ENCODE peak calls at places on chromosomes 16 and 17, in four cellular contexts. K is A549, D is GM12878, E is SK-N-SH. C is an unnamed sample.

GRCh38 chr17:20244671-20245070 is 222.7 kb downstream of the LGALS9B start:
- DNase-seq in E (no peak), D (no peak), K (no peak), C (peak)

GRCh38 chr17:16463341-16464000 is 28.5 kb downstream of the LRRC75A start:
- DNase-seq in E (peak), K (peak), D (no peak), C (peak)

GRCh38 chr16:73965591-73965990 is 331.0 kb upstream of the PSMD7 start:
- DNase-seq in E (no peak), D (no peak), K (no peak), C (no peak)

GRCh38 chr16:89360760-89361435 is 129.5 kb downstream of the ANKRD11 start:
- DNase-seq in K (no peak), E (no peak), D (peak), C (no peak)

GRCh38 chr16:89373355-89374110 is 116.8 kb downstream of the ANKRD11 start:
- DNase-seq in D (no peak), K (no peak), E (no peak), C (peak)

GRCh38 chr17:76968707-76969597 is 100.7 kb downstream of the MGAT5B start:
- DNase-seq in E (peak), D (no peak), K (no peak), C (no peak)

GRCh38 chr16:10521681-10522274 is 58.6 kb downstream of the EMP2 start:
- DNase-seq in E (peak), K (peak), D (no peak), C (peak)

GRCh38 chr17:49204521-49204920 is 5.9 kb downstream of the GNGT2 start:
- DNase-seq in D (no peak), K (no peak), E (no peak), C (peak)

GRCh38 chr16:745739-746138 is 4.9 kb upstream of the CIAO3 start:
- DNase-seq in E (peak), K (no peak), D (no peak), C (no peak)

GRCh38 chr16:56841233-56841632 is 23.8 kb upstream of the SLC12A3 start:
- DNase-seq in K (no peak), E (peak), D (no peak), C (peak)

GRCh38 chr17:1720856-1721386 is 3.6 kb upstream of the WDR81 start:
- DNase-seq in D (no peak), E (no peak), K (peak), C (peak)

GRCh38 chr16:52547001-52547833 is at the start of gene TOX3:
- DNase-seq in E (peak), K (no peak), D (no peak), C (no peak)

GRCh38 chr17:64063766-64064224 is 43.4 kb upstream of the ICAM2 start:
- DNase-seq in E (peak), K (peak), D (no peak), C (peak)

GRCh38 chr17:79625706-79626105 is 14.9 kb upstream of the RBFOX3 start:
- DNase-seq in K (no peak), E (peak), D (no peak), C (no peak)

GRCh38 chr17:64975318-64976087 is 56.2 kb upstream of the LRRC37A3 start:
- DNase-seq in K (peak), E (peak), D (peak), C (peak)

GRCh38 chr16:79088971-79089370 is 511.6 kb downstream of the MAF start:
- DNase-seq in E (no peak), D (no peak), K (no peak), C (no peak)

GRCh38 chr16:74999208-74999682 is 421 bp downstream of the ZNRF1 start:
- DNase-seq in K (no peak), E (no peak), D (no peak), C (no peak)

GRCh38 chr17:64042700-64043485 is 22.5 kb upstream of the ICAM2 start:
- DNase-seq in E (no peak), D (no peak), K (no peak), C (no peak)

DNA sequence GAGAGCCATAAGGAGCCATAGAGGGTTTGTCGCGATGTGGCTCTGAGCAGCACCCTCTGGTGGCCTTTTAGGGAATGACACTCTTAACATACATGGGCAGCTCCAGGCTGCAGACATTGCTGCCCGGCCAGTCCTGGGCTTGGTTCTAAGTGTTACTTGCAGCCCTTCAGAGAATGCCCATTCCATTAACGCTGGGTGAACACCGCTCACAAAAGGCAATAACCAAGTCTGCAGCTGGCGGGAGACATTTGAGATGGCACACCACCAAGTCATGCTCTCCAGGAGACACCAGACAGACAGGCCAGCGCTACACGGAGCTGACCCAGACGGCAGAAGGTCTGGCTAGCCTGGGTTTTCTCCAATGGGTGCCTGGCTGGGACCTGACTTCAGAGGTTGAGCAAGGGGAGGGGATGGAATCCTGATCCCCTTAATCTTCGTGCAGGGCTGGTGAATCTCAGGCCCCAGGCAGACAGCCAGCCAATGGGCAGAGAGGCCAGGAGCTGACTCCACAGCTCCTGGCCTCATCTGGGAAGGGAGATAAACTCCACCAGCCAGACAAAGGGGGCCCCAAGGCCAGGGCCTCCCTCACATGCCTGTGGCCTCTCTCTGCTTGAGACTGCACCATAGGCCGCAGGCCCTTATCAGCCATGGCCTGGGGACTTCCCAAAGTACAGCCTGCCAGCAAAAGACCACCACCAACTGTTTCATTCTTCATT is 58.8 kb downstream of the ZDHHC7 start:
- DNase-seq in K (peak), D (peak), E (peak), C (peak)
- TF ChIP-seq RCOR1 in K (no peak), D (no peak), E (peak), C (no peak)

GRCh38 chr16:72896719-72897118 is 151.2 kb downstream of the ZFHX3 start:
- DNase-seq in K (no peak), E (no peak), D (no peak), C (no peak)

GRCh38 chr16:72901012-72901411 is 146.9 kb downstream of the ZFHX3 start:
- DNase-seq in D (no peak), K (no peak), E (no peak), C (no peak)

GRCh38 chr16:72897707-72898106 is 150.2 kb downstream of the ZFHX3 start:
- DNase-seq in K (no peak), D (no peak), E (no peak), C (no peak)

GRCh38 chr16:72895951-72896350 is 152.0 kb downstream of the ZFHX3 start:
- DNase-seq in K (no peak), D (no peak), E (no peak), C (no peak)

GRCh38 chr16:72898216-72898825 is 149.6 kb downstream of the ZFHX3 start:
- DNase-seq in E (no peak), K (no peak), D (no peak), C (no peak)
- TF ChIP-seq RCOR1 in E (no peak), K (no peak), D (no peak), C (no peak)

DNA sequence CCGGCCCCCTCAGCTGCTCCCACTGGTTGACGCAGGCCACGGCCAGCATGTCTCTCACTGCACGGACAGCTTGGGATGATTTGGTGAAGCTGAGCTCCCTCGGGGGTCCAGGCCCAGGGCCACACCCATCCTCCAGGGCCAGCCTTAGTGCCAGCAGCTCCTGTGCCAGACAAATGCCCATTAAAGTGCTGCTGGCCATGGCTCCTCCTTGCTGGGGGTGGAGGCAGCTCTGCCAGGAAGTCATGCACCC is 2.5 kb downstream of the TRIM47 start:
- DNase-seq in E (peak), K (no peak), D (no peak), C (no peak)
- TF ChIP-seq RCOR1 in E (no peak), K (no peak), D (no peak), C (no peak)

GRCh38 chr17:42513686-42514085 is 22.4 kb upstream of the NAGLU start:
- DNase-seq in D (no peak), E (no peak), K (no peak), C (no peak)

GRCh38 chr17:42514279-42514678 is 21.8 kb upstream of the NAGLU start:
- DNase-seq in K (no peak), E (no peak), D (no peak), C (no peak)

GRCh38 chr17:42512733-42513251 is 23.2 kb upstream of the NAGLU start:
- DNase-seq in D (no peak), K (no peak), E (no peak), C (peak)

GRCh38 chr17:42512246-42512645 is 23.8 kb upstream of the NAGLU start:
- DNase-seq in E (no peak), D (no peak), K (no peak), C (no peak)

GRCh38 chr17:42514867-42515266 is 21.2 kb upstream of the NAGLU start:
- DNase-seq in D (no peak), E (no peak), K (no peak), C (no peak)
- TF ChIP-seq RCOR1 in D (no peak), E (no peak), K (no peak), C (no peak)

GRCh38 chr17:73469311-73469710 is 157.5 kb upstream of the CDC42EP4 start:
- DNase-seq in E (no peak), D (no peak), K (no peak), C (no peak)
- TF ChIP-seq RCOR1 in E (no peak), D (no peak), K (no peak), C (no peak)

DNA sequence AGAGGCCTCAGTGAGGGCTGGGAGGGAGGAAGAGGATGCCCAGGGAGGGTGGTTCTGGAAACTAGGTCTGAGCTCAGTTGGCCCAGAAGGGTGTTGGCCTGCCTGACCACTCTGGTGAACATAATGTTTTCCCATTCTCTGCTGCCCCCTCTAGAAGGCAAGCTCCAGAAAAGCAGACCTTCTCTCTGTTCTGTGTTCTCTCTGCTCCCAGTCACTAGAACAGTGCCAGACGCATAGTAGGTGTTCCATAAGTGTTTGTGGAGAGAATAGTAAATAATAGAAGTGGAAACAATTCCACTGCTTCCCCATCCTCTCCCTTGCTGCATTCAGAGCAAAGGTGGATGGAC is 32.2 kb upstream of the ETV4 start:
- DNase-seq in K (no peak), E (no peak), D (no peak), C (no peak)
- TF ChIP-seq RCOR1 in K (no peak), E (no peak), D (no peak), C (no peak)

DNA sequence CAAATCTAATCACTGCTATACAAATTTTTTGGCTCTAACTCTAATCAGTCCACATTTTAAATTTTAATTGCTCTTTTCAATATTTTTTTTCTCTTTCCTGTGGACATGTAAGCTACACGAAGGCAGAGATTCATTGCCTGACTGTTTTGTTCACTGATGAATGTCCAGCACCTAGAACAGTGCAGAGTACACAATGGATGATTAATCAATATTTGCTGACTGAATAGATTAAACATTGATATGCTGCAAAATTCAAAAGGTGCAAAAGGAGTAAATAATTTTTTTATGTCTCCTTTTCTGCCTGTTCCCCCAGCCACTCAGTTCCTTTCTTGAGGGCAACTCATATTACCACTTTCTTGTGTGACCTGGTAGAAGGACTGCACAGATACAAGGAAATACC is 32.8 kb downstream of the SCNN1B start:
- DNase-seq in E (no peak), D (no peak), K (no peak), C (no peak)
- TF ChIP-seq RCOR1 in E (no peak), D (no peak), K (no peak), C (no peak)

DNA sequence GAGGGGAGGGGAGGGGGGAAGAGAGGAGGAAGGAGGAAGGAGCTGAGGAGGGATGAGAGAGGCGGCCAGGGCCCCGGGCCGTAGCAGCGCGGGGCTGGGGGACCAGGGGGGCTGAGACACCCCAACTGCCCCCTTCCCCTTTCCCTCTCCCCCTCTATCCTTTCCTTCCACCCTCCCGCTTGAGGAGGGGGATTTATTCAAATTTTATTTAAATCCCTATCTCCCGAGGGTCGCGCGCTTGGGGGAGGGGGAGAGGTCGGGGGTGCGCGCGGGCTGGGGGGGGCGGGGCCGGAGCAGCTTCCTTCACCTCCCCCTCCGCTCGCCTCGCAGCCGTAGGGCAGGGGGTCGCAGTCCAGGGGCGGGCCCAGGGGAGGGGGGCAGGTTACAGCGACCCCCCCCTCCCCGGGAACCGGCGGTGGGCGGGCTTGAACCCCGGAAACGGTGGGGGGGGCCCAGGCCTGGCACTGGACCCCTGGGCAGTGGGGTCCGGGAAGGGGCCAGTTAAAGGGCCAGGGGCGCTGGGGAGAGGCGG is at the start of gene FBXL19:
- DNase-seq in E (peak), K (no peak), D (no peak), C (no peak)
- TF ChIP-seq RCOR1 in E (no peak), K (no peak), D (no peak), C (no peak)